ENCODE peak calls at places on chromosomes 16 and 17, in five cellular contexts. A is HL-60; K is GOT3; G is stimulated activated CD4-positive, alpha-beta T cell treated with anti-CD3 and anti-CD28 coated beads, Interleukin-15, amount 100 ng/mL, for 1 hour; T is HTR-8/SVneo. B is an unnamed sample.

GRCh38 chr16:81711609-81712329 is 67.3 kb upstream of the PLCG2 start:
- DNase-seq in A (peak; percentile 14), T (peak; percentile 95), K (peak; percentile 24), G (no peak), B (no peak)

GRCh38 chr17:55990332-55991006 is 162.8 kb upstream of the ANKFN1 start:
- DNase-seq in T (no peak), A (no peak), K (no peak), G (no peak), B (no peak)

GRCh38 chr17:79311373-79311772 is 236.7 kb downstream of the ENGASE start:
- DNase-seq in G (no peak), A (no peak), K (no peak), T (no peak), B (no peak)

GRCh38 chr17:72588961-72589360 is 468.1 kb downstream of the SOX9 start:
- DNase-seq in K (no peak), A (no peak), T (no peak), G (no peak), B (no peak)

GRCh38 chr16:89557230-89557935 is 3.1 kb upstream of the RPL13 start:
- DNase-seq in K (no peak), G (peak; percentile 78), T (peak; percentile 71), A (peak; percentile 36), B (peak; percentile 94)

GRCh38 chr17:62968445-62968923 is 2.4 kb downstream of the TANC2 start:
- DNase-seq in T (peak; percentile 93), A (peak; percentile 76), K (no peak), G (no peak), B (peak; percentile 91)

GRCh38 chr16:22073350-22073749 is 19.0 kb upstream of the VWA3A start:
- DNase-seq in G (no peak), A (no peak), K (no peak), T (no peak), B (no peak)

GRCh38 chr17:67615011-67615561 is 102.7 kb upstream of the NOL11 start:
- DNase-seq in K (no peak), A (no peak), G (no peak), T (no peak), B (no peak)

GRCh38 chr17:15945493-15946209 is 721 bp downstream of the ADORA2B start:
- DNase-seq in K (no peak), G (peak; percentile 20), T (no peak), A (no peak), B (no peak)

GRCh38 chr17:80941743-80942211 is 49.9 kb upstream of the CHMP6 start:
- DNase-seq in K (no peak), G (no peak), A (no peak), T (no peak), B (no peak)

GRCh38 chr17:58315281-58315711 is 13.3 kb downstream of the TSPOAP1 start:
- DNase-seq in G (no peak), K (no peak), T (no peak), A (no peak), B (no peak)

GRCh38 chr16:87464691-87465300 is 28.0 kb downstream of the ZCCHC14 start:
- DNase-seq in K (peak; percentile 60), T (peak; percentile 41), G (no peak), A (peak; percentile 78), B (no peak)

GRCh38 chr16:2689968-2690830 is 7.9 kb downstream of the KCTD5 start:
- DNase-seq in A (no peak), G (no peak), T (no peak), K (no peak), B (no peak)

B was measured in HAP-1.